ENCODE peak calls at places on chromosomes 12 and 14, in eight cellular contexts. E is stimulated activated naive B cell treated with anti-CD40 and anti-IgM and Interleukin-4, amounts not matched to agents 10 μg/mL and 1 μg/mL and 100 μg/mL, for 72 hours; J is anterior cingulate cortex; Q is cardiac fibroblast; O is cardiac muscle cell; S is NCI-H1436; N is GM12865; T is A549. U is an unnamed sample.

GRCh38 chr12:51798507-51798906 is 50.0 kb downstream of the FIGNL2 start:
- DNase-seq in E (no peak), J (no peak), Q (no peak), N (no peak), O (no peak), T (no peak), S (no peak), U (no peak)

GRCh38 chr14:21993837-21994236 is 320.2 kb upstream of the OR4E1 start:
- DNase-seq in O (no peak), Q (no peak), S (no peak), N (no peak), E (no peak), J (no peak), T (no peak), U (no peak)

GRCh38 chr12:69900720-69901131 is 75.7 kb downstream of the MYRFL start:
- DNase-seq in O (peak; percentile 85), N (peak; percentile 78), T (peak; percentile 31), S (peak; percentile 92), Q (peak; percentile 78), E (peak; percentile 46), J (peak; percentile 49), U (peak; percentile 25)

GRCh38 chr14:29521526-29522137 is 406.0 kb downstream of the PRKD1 start:
- DNase-seq in S (peak; percentile 25), O (peak; percentile 20), E (no peak), N (peak; percentile 6), Q (peak; percentile 13), J (no peak), T (no peak), U (no peak)

GRCh38 chr14:72715910-72716268 is 178.0 kb downstream of the DPF3 start:
- DNase-seq in S (no peak), J (no peak), Q (peak; percentile 14), O (peak; percentile 92), T (no peak), N (no peak), E (no peak), U (no peak)

GRCh38 chr14:46574236-46574970 is 77.2 kb downstream of the RPL10L start:
- DNase-seq in O (no peak), N (no peak), J (no peak), E (no peak), Q (no peak), S (no peak), T (no peak), U (no peak)

GRCh38 chr12:131087302-131087818 is 133.7 kb downstream of the ADGRD1 start:
- DNase-seq in Q (no peak), S (no peak), T (no peak), O (no peak), N (no peak), E (peak; percentile 0), J (no peak), U (no peak)

GRCh38 chr14:68546839-68547238 is 246.0 kb downstream of the ZFP36L1 start:
- DNase-seq in E (no peak), Q (peak; percentile 80), J (no peak), S (no peak), O (no peak), N (no peak), T (no peak), U (no peak)

GRCh38 chr14:51080622-51081021 is 14.3 kb downstream of the TRIM9 start:
- DNase-seq in E (no peak), J (no peak), T (no peak), O (no peak), N (no peak), Q (no peak), S (no peak), U (no peak)

GRCh38 chr14:85454183-85454813 is 75.6 kb upstream of the FLRT2 start:
- DNase-seq in J (no peak), E (no peak), O (no peak), N (no peak), T (no peak), Q (no peak), S (no peak), U (no peak)

GRCh38 chr12:42483534-42483857 is 106.0 kb downstream of the PRICKLE1 start:
- DNase-seq in E (peak; percentile 46), S (no peak), Q (peak; percentile 28), N (no peak), O (peak; percentile 66), T (no peak), J (no peak), U (no peak)

GRCh38 chr12:72057330-72057911 is 118.8 kb downstream of the TPH2 start:
- DNase-seq in S (peak; percentile 78), T (no peak), N (no peak), E (no peak), Q (no peak), J (no peak), O (peak; percentile 3), U (no peak)

GRCh38 chr14:62956413-62956812 is 88.8 kb downstream of the KCNH5 start:
- DNase-seq in Q (no peak), E (no peak), N (no peak), J (no peak), T (no peak), O (no peak), S (no peak), U (no peak)

GRCh38 chr14:92627707-92628215 is 114.2 kb downstream of the RIN3 start:
- DNase-seq in S (no peak), E (no peak), Q (no peak), T (no peak), N (no peak), J (no peak), O (no peak), U (no peak)

GRCh38 chr14:72892103-72892878 is 1.6 kb downstream of the DPF3 start:
- DNase-seq in N (peak; percentile 49), O (peak; percentile 82), S (no peak), E (no peak), Q (peak; percentile 19), T (no peak), J (peak; percentile 22), U (no peak)

GRCh38 chr12:8628731-8629130 is 16.1 kb upstream of the AICDA start:
- DNase-seq in N (peak; percentile 38), T (no peak), O (no peak), Q (no peak), E (no peak), J (no peak), S (no peak), U (no peak)

GRCh38 chr12:91333966-91334365 is 151.3 kb upstream of the DCN start:
- DNase-seq in N (no peak), J (no peak), Q (no peak), E (no peak), S (no peak), O (no peak), T (no peak), U (no peak)

GRCh38 chr14:102363182-102363952 is 626 bp downstream of the TECPR2 start:
- DNase-seq in N (peak; percentile 38), S (no peak), Q (peak; percentile 35), O (no peak), E (no peak), J (no peak), T (peak; percentile 23), U (peak; percentile 32)

GRCh38 chr14:36319899-36320209 is 583 bp downstream of the MBIP start:
- DNase-seq in N (no peak), T (no peak), J (no peak), Q (no peak), E (no peak), S (no peak), O (no peak), U (no peak)

GRCh38 chr12:108046135-108046534 is 83.0 kb upstream of the WSCD2 start:
- DNase-seq in T (no peak), Q (no peak), S (no peak), N (no peak), O (no peak), E (no peak), J (no peak), U (no peak)

GRCh38 chr12:47188576-47189441 is 109.0 kb upstream of the AMIGO2 start:
- DNase-seq in Q (peak; percentile 88), S (no peak), J (no peak), N (no peak), T (no peak), O (no peak), E (no peak), U (no peak)

GRCh38 chr12:25130741-25131188 is 64.2 kb downstream of the DNAI7 start:
- DNase-seq in Q (peak; percentile 66), N (peak; percentile 53), T (peak; percentile 21), J (no peak), S (peak; percentile 14), O (peak; percentile 50), E (no peak), U (no peak)

GRCh38 chr12:88393017-88393767 is 187.1 kb downstream of the KITLG start:
- DNase-seq in E (no peak), T (no peak), J (no peak), Q (peak; percentile 43), O (peak; percentile 27), N (peak; percentile 53), S (no peak), U (no peak)

GRCh38 chr12:90712671-90713070 is 242.3 kb downstream of the CCER1 start:
- DNase-seq in N (no peak), Q (peak; percentile 20), T (no peak), J (no peak), E (no peak), S (no peak), O (peak; percentile 60), U (no peak)

GRCh38 chr14:61452452-61452851 is 131.1 kb downstream of the PRKCH start:
- DNase-seq in J (no peak), N (peak; percentile 69), E (no peak), T (no peak), S (no peak), Q (no peak), O (no peak), U (no peak)

GRCh38 chr14:103091041-103091882 is 3.3 kb upstream of the EXOC3L4 start:
- DNase-seq in N (peak; percentile 79), E (peak; percentile 55), Q (peak; percentile 46), S (peak; percentile 67), O (peak; percentile 73), T (peak; percentile 88), J (no peak), U (no peak)

GRCh38 chr14:65922166-65922565 is 509.6 kb downstream of the FUT8 start:
- DNase-seq in J (no peak), Q (no peak), S (no peak), T (no peak), N (no peak), O (no peak), E (no peak), U (no peak)

GRCh38 chr14:52926994-52927393 is 23.9 kb downstream of the FERMT2 start:
- DNase-seq in Q (peak; percentile 51), T (no peak), S (no peak), E (no peak), J (no peak), O (no peak), N (no peak), U (no peak)

GRCh38 chr14:97442363-97442762 is 645.2 kb downstream of the VRK1 start:
- DNase-seq in O (no peak), N (peak; percentile 94), J (no peak), T (no peak), S (no peak), E (no peak), Q (no peak), U (no peak)

GRCh38 chr14:26204362-26204953 is 393.4 kb downstream of the NOVA1 start:
- DNase-seq in T (no peak), E (no peak), J (no peak), O (peak; percentile 2), S (no peak), N (no peak), Q (peak; percentile 27), U (no peak)

GRCh38 chr12:68042212-68042699 is 53.0 kb downstream of the IFNG-AS1 start:
- DNase-seq in E (peak; percentile 45), N (peak; percentile 81), S (no peak), J (no peak), Q (peak; percentile 2), O (peak; percentile 80), T (no peak), U (no peak)

GRCh38 chr14:100091386-100091785 is 26.2 kb downstream of the EVL start:
- DNase-seq in J (no peak), T (no peak), E (no peak), N (no peak), Q (no peak), O (no peak), S (no peak), U (no peak)

GRCh38 chr12:121465921-121466799 is 66.2 kb downstream of the RNF34 start:
- DNase-seq in T (peak; percentile 43), S (no peak), E (no peak), J (no peak), N (peak; percentile 50), Q (peak; percentile 23), O (peak; percentile 33), U (no peak)

GRCh38 chr12:71626768-71627167 is 36.9 kb downstream of the ZFC3H1 start:
- DNase-seq in N (no peak), S (no peak), Q (peak; percentile 41), E (no peak), T (no peak), J (no peak), O (no peak), U (no peak)

U was measured in thoracic aorta.